ENCODE peak calls at places on chromosome 2, in ten cellular contexts. T is NCI-H1092 treated with DMSO at 0.1 percent for 48 hours; W is stimulated activated CD4-positive, alpha-beta T cell treated with anti-CD3 and anti-CD28 coated beads, Interleukin-2, amount 100 ng/mL, for 48 hours; O is pons; M is M059J; E is amygdala; X is NCI-H510A treated with DMSO at 0.1 percent for 48 hours; Y is RWPE1; I is left cardiac atrium; R is esophagus muscularis mucosa. N is an unnamed sample.

GRCh38 chr2:127098711-127099110 is 8.2 kb downstream of the BIN1 start:
- DNase-seq in T (no peak), W (no peak), O (no peak), M (no peak), E (no peak), X (no peak), Y (no peak), I (peak; percentile 8), R (no peak), N (no peak)

GRCh38 chr2:238509151-238509820 is 82.6 kb downstream of the ASB1 start:
- DNase-seq in T (peak; percentile 25), W (no peak), O (no peak), M (no peak), E (no peak), X (no peak), Y (no peak), I (no peak), R (no peak), N (no peak)

GRCh38 chr2:238499731-238500570 is 73.2 kb downstream of the ASB1 start:
- DNase-seq in T (no peak), W (no peak), O (no peak), M (no peak), E (no peak), X (no peak), Y (no peak), I (no peak), R (no peak), N (no peak)

GRCh38 chr2:172726172-172726735 is 9.4 kb upstream of the RAPGEF4 start:
- DNase-seq in T (no peak), W (no peak), O (no peak), M (peak; percentile 12), E (no peak), X (no peak), Y (no peak), I (no peak), R (no peak), N (no peak)

GRCh38 chr2:46134531-46135229 is 162.5 kb upstream of the EPAS1 start:
- DNase-seq in T (no peak), W (no peak), O (no peak), M (peak; percentile 27), E (no peak), X (no peak), Y (peak; percentile 74), I (peak; percentile 61), R (no peak), N (no peak)

GRCh38 chr2:23385748-23386421 is 906 bp downstream of the KLHL29 start:
- DNase-seq in T (peak; percentile 9), W (no peak), O (no peak), M (peak; percentile 22), E (no peak), X (no peak), Y (peak; percentile 38), I (peak; percentile 43), R (no peak), N (no peak)

GRCh38 chr2:186380805-186381204 is 105.3 kb upstream of the ZC3H15 start:
- DNase-seq in T (no peak), W (no peak), O (no peak), M (no peak), E (no peak), X (no peak), Y (no peak), I (no peak), R (no peak), N (no peak)

GRCh38 chr2:48209214-48209885 is 303.1 kb upstream of the FBXO11 start:
- DNase-seq in T (no peak), W (no peak), O (no peak), M (peak; percentile 36), E (no peak), X (no peak), Y (no peak), I (no peak), R (peak; percentile 62), N (no peak)

GRCh38 chr2:101473911-101474751 is 781 bp downstream of the RFX8 start:
- DNase-seq in T (no peak), W (peak; percentile 23), O (no peak), M (no peak), E (peak; percentile 25), X (peak; percentile 17), Y (peak; percentile 45), I (peak; percentile 66), R (no peak), N (peak; percentile 41)

GRCh38 chr2:152647417-152648010 is 69.7 kb downstream of the PRPF40A start:
- DNase-seq in T (peak; percentile 39), W (no peak), O (peak; percentile 78), M (peak; percentile 29), E (peak; percentile 23), X (peak; percentile 66), Y (no peak), I (peak; percentile 68), R (no peak), N (peak; percentile 29)

GRCh38 chr2:138997849-138998517 is 217.8 kb upstream of the NXPH2 start:
- DNase-seq in T (no peak), W (no peak), O (no peak), M (peak; percentile 31), E (no peak), X (no peak), Y (peak; percentile 68), I (no peak), R (no peak), N (no peak)

GRCh38 chr2:10599921-10600320 is 89.9 kb downstream of the NOL10 start:
- DNase-seq in T (no peak), W (no peak), O (no peak), M (no peak), E (no peak), X (no peak), Y (no peak), I (no peak), R (no peak), N (no peak)

GRCh38 chr2:112118148-112118547 is 20.0 kb upstream of the FBLN7 start:
- DNase-seq in T (no peak), W (no peak), O (no peak), M (no peak), E (no peak), X (no peak), Y (no peak), I (no peak), R (no peak), N (no peak)

GRCh38 chr2:230847883-230848388 is 16.8 kb upstream of the ITM2C start:
- DNase-seq in T (peak; percentile 53), W (peak; percentile 95), O (peak; percentile 44), M (peak; percentile 81), E (peak; percentile 56), X (peak; percentile 88), Y (peak; percentile 75), I (peak; percentile 91), R (no peak), N (peak; percentile 66)

GRCh38 chr2:171160119-171160629 is 519 bp downstream of the TLK1 start:
- DNase-seq in T (peak; percentile 56), W (peak; percentile 62), O (peak; percentile 35), M (peak; percentile 61), E (peak; percentile 72), X (peak; percentile 91), Y (peak; percentile 47), I (peak; percentile 75), R (peak; percentile 94), N (peak; percentile 50)

GRCh38 chr2:109242222-109242653 is 113.2 kb downstream of the SH3RF3 start:
- DNase-seq in T (no peak), W (no peak), O (no peak), M (peak; percentile 26), E (no peak), X (no peak), Y (no peak), I (peak; percentile 43), R (no peak), N (no peak)

GRCh38 chr2:53234548-53234903 is 533.1 kb upstream of the CHAC2 start:
- DNase-seq in T (no peak), W (no peak), O (no peak), M (no peak), E (no peak), X (peak; percentile 53), Y (no peak), I (no peak), R (no peak), N (no peak)

GRCh38 chr2:174611851-174612250 is 14.2 kb upstream of the WIPF1 start:
- DNase-seq in T (no peak), W (no peak), O (no peak), M (no peak), E (no peak), X (no peak), Y (no peak), I (no peak), R (no peak), N (no peak)

GRCh38 chr2:45329045-45329677 is 281.9 kb downstream of the SRBD1 start:
- DNase-seq in T (no peak), W (no peak), O (no peak), M (peak; percentile 57), E (no peak), X (no peak), Y (peak; percentile 22), I (no peak), R (no peak), N (no peak)

GRCh38 chr2:170815746-170816498 is 765 bp upstream of the GAD1 start:
- DNase-seq in T (peak; percentile 86), W (peak; percentile 72), O (peak; percentile 32), M (peak; percentile 56), E (peak; percentile 34), X (peak; percentile 96), Y (peak; percentile 85), I (peak; percentile 57), R (peak; percentile 91), N (peak; percentile 19)

GRCh38 chr2:170924969-170925368 is 4.1 kb upstream of the GORASP2 start:
- DNase-seq in T (no peak), W (no peak), O (no peak), M (no peak), E (no peak), X (no peak), Y (no peak), I (no peak), R (no peak), N (no peak)

GRCh38 chr2:54838585-54839035 is 115.1 kb downstream of the EML6 start:
- DNase-seq in T (peak; percentile 34), W (peak; percentile 64), O (peak; percentile 82), M (peak; percentile 64), E (peak; percentile 31), X (peak; percentile 64), Y (peak; percentile 60), I (peak; percentile 73), R (no peak), N (peak; percentile 73)

GRCh38 chr2:127598711-127599110 is 47.2 kb upstream of the GPR17 start:
- DNase-seq in T (no peak), W (no peak), O (no peak), M (peak; percentile 31), E (no peak), X (no peak), Y (no peak), I (no peak), R (no peak), N (no peak)

GRCh38 chr2:170965446-170966225 is 36.6 kb downstream of the GORASP2 start:
- DNase-seq in T (no peak), W (no peak), O (no peak), M (peak; percentile 26), E (no peak), X (no peak), Y (peak; percentile 72), I (no peak), R (no peak), N (no peak)

GRCh38 chr2:84424152-84424551 is 34.9 kb downstream of the SUCLG1 start:
- DNase-seq in T (no peak), W (no peak), O (no peak), M (peak; percentile 4), E (no peak), X (peak; percentile 1), Y (peak; percentile 26), I (no peak), R (no peak), N (no peak)

GRCh38 chr2:167132906-167133555 is 244.8 kb downstream of the XIRP2 start:
- DNase-seq in T (no peak), W (no peak), O (no peak), M (no peak), E (no peak), X (no peak), Y (no peak), I (no peak), R (no peak), N (no peak)

GRCh38 chr2:79887747-79888374 is 375.0 kb downstream of the CTNNA2 start:
- DNase-seq in T (peak; percentile 7), W (peak; percentile 4), O (peak; percentile 80), M (peak; percentile 46), E (no peak), X (peak; percentile 68), Y (peak; percentile 47), I (no peak), R (no peak), N (peak; percentile 72)

GRCh38 chr2:84888401-84889276 is 7.8 kb upstream of the TRABD2A start:
- DNase-seq in T (no peak), W (no peak), O (peak; percentile 77), M (peak; percentile 72), E (no peak), X (no peak), Y (no peak), I (no peak), R (no peak), N (peak; percentile 12)

N was measured in midbrain.